ENCODE peak calls at places on chromosomes 11 and 22, in six cellular contexts. W is lower leg skin, Z is Panc1, P is EL, F is NCI-H1105 treated with DMSO at 0.1 percent for 48 hours, K is hypothalamus. O is an unnamed sample.

GRCh38 chr11:199782-200181 is 6.9 kb downstream of the SCGB1C1 start:
- DNase-seq in W (peak), Z (no peak), P (no peak), F (no peak), K (no peak), O (no peak)

GRCh38 chr11:27460571-27460970 is 12.0 kb downstream of the LGR4 start:
- DNase-seq in W (no peak), Z (no peak), P (no peak), F (no peak), K (no peak), O (no peak)

GRCh38 chr11:74689666-74690065 is 41.6 kb downstream of the CHRDL2 start:
- DNase-seq in W (no peak), Z (no peak), P (peak), F (no peak), K (no peak), O (no peak)

GRCh38 chr11:76699461-76700091 is 29.0 kb upstream of the LRRC32 start:
- DNase-seq in W (no peak), Z (no peak), P (peak), F (no peak), K (no peak), O (no peak)

GRCh38 chr11:74449369-74449931 is 17.9 kb downstream of the KCNE3 start:
- DNase-seq in W (peak), Z (peak), P (peak), F (peak), K (peak), O (peak)

GRCh38 chr22:44430716-44431115 is 67.3 kb downstream of the RTL6 start:
- DNase-seq in W (peak), Z (no peak), P (no peak), F (no peak), K (no peak), O (no peak)

GRCh38 chr22:43186272-43187170 is at the start of gene TTLL12:
- DNase-seq in W (no peak), Z (no peak), P (peak), F (peak), K (peak), O (peak)

GRCh38 chr11:13896175-13896989 is 66.1 kb upstream of the SPON1 start:
- DNase-seq in W (no peak), Z (no peak), P (no peak), F (no peak), K (no peak), O (no peak)

GRCh38 chr11:121814962-121815361 is 301.1 kb downstream of the BLID start:
- DNase-seq in W (no peak), Z (no peak), P (no peak), F (no peak), K (no peak), O (no peak)

GRCh38 chr11:26319906-26320305 is 12.0 kb upstream of the ANO3 start:
- DNase-seq in W (no peak), Z (no peak), P (no peak), F (no peak), K (no peak), O (no peak)

O was measured in NCI-H1092 treated with DMSO at 0.1 percent for 48 hours.